ENCODE peak calls at places on chromosomes 12 and 14, in eight cellular contexts. N, H, P, I, O, L, K and X are unnamed samples. For H3K4me1, the result is how much of the 10 kb centered on the place peaks cover.

GRCh38 chr12:59650594-59651229 is 54.9 kb downstream of the SLC16A7 start:
- DNase-seq in N (no peak), H (no peak), P (no peak), I (no peak), O (peak), L (no peak), K (no peak), X (peak)

GRCh38 chr12:127509066-127509778 is 757.7 kb upstream of the TMEM132C start:
- DNase-seq in N (no peak), H (no peak), P (no peak), I (no peak), O (peak), L (no peak), K (no peak), X (no peak)

GRCh38 chr12:54370218-54370730 is 6.0 kb upstream of the GPR84 start:
- DNase-seq in N (peak), H (peak), P (peak), I (peak), O (peak), L (peak), K (peak), X (peak)

GRCh38 chr12:28777603-28778365 is 371.3 kb upstream of the FAR2 start:
- DNase-seq in N (no peak), H (no peak), P (no peak), I (no peak), O (no peak), L (no peak), K (no peak), X (no peak)

GRCh38 chr12:26124491-26125450 is at the start of gene BHLHE41:
- DNase-seq in N (peak), H (peak), P (peak), I (peak), O (peak), L (peak), K (peak), X (peak)

GRCh38 chr12:111469406-111469805 is 63.7 kb downstream of the SH2B3 start:
- DNase-seq in N (no peak), H (no peak), P (no peak), I (no peak), O (peak), L (no peak), K (no peak), X (no peak)

GRCh38 chr14:24430143-24430681 is 458 bp downstream of the KHNYN start:
- DNase-seq in N (peak), H (no peak), P (peak), I (peak), O (peak), L (peak), K (peak), X (peak)

GRCh38 chr14:97282644-97283403 is 485.6 kb downstream of the VRK1 start:
- DNase-seq in N (no peak), H (no peak), P (no peak), I (no peak), O (no peak), L (no peak), K (no peak), X (no peak)

GRCh38 chr14:38078393-38078792 is 129.3 kb upstream of the SSTR1 start:
- DNase-seq in N (no peak), H (no peak), P (no peak), I (no peak), O (no peak), L (no peak), K (no peak), X (no peak)

GRCh38 chr14:104787736-104788532 is 7.6 kb downstream of the AKT1 start:
- DNase-seq in N (no peak), H (no peak), P (no peak), I (no peak), O (no peak), L (no peak), K (no peak), X (no peak)

GRCh38 chr14:104788533-104788818 is 7.1 kb downstream of the AKT1 start:
- DNase-seq in N (no peak), H (no peak), P (no peak), I (no peak), O (no peak), L (no peak), K (no peak), X (no peak)

GRCh38 chr14:104791425-104791824 is 4.1 kb downstream of the AKT1 start:
- DNase-seq in N (no peak), H (no peak), P (no peak), I (no peak), O (no peak), L (no peak), K (no peak), X (no peak)

GRCh38 chr14:104788873-104789663 is 6.5 kb downstream of the AKT1 start:
- DNase-seq in N (no peak), H (no peak), P (no peak), I (no peak), O (no peak), L (no peak), K (no peak), X (no peak)

DNA sequence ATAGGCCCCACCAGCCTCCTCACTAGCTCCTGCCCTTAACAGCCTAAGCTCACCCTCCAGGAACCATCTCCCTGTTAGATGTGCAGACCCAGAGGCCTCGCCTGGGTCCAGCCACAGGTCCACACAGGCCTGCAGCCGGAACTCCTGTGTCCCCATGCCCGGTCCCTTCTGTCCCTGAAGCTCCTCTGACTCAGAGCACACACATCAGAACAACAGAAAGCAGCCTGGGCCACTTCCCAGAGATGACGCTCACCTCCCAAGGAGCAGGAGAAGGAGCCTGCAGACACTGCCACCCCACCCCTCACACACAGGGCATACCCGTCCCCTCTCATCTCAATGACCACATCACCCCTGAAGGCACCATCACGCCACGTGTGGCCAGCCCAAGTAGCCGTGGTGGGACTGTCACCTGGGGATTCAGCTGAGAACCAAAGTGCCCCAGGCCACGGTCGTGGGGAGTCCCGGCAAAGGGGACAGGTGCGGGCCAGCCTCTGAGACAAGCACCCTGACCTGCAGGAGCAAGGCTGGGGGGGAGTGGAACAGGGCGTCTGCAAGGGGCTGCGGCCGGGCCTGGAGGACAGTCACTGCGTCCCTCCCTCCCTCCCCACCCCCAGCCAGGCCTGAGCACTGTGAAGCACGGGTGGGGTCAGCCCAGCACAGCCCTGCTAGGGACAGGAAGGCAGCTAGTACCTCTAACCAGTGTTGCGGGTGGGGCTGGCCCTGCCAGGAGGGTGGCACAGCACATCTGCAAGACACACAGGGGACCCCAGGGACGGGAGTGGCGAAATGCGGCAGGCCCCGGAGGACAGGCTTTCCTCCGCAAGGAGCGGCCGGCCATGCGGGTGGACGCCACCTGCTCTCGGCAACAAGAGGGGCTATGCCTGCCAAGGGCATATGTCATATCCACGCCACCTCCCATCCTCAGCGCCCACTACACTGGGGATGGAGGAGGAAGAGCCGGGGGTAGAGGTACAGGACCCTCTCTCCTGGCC is 5.5 kb downstream of the AKT1 start:
- DNase-seq in N (no peak), H (no peak), P (no peak), I (no peak), O (no peak), L (no peak), K (no peak), X (peak)
- H3K4me1 ChIP-seq in N (half or more), H (under half), P (under half), I (under half), O (under half), L (under half), K (under half), X (under half)

GRCh38 chr14:102891556-102891955 is 30.9 kb upstream of the AMN start:
- DNase-seq in N (no peak), H (no peak), P (no peak), I (no peak), O (peak), L (no peak), K (no peak), X (no peak)

GRCh38 chr14:102892660-102893059 is 29.8 kb upstream of the AMN start:
- DNase-seq in N (no peak), H (no peak), P (no peak), I (no peak), O (no peak), L (no peak), K (no peak), X (no peak)

GRCh38 chr14:102889615-102890014 is 32.8 kb upstream of the AMN start:
- DNase-seq in N (no peak), H (no peak), P (no peak), I (no peak), O (no peak), L (no peak), K (no peak), X (no peak)

GRCh38 chr14:102891111-102891510 is 31.4 kb upstream of the AMN start:
- DNase-seq in N (no peak), H (no peak), P (no peak), I (no peak), O (no peak), L (no peak), K (no peak), X (no peak)

GRCh38 chr14:102893452-102893851 is 29.0 kb upstream of the AMN start:
- DNase-seq in N (peak), H (no peak), P (no peak), I (no peak), O (peak), L (no peak), K (no peak), X (peak)
- H3K4me1 ChIP-seq in N (under half), H (under half), P (under half), I (under half), O (under half), L (under half), K (under half), X (under half)

DNA sequence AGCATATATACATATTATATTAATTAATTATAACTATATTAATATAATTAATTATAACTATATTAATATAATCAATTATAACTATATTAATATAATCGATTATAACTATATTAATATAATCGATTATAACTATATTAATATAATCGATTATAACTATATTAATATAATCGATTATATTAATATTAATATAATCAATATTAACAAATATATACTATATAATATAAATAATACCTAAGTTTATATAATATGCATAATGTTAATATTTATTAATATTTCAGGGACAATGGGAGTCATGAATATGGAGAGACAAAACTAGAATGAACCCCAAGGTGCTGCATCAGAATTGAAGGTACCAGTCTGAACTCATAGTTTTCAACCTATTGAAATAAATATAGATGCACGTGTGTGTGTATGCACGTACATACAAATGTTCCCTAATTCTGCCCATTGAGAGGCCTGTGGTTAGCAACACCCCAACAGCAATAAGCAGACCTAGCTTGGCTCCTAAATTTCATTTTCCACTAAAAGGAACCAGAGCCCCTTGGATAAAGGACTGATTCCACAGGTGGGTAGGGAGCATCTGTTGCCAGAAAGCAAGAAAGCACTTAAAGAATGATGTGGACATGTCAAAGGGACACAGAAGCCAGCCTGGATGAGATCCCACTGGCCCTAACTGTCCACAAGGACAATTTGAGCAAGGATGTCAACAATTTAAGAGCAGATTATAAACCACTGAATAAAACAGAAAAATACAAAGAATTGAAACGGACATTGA is 21.3 kb downstream of the SSH1 start:
- DNase-seq in N (no peak), H (no peak), P (no peak), I (no peak), O (no peak), L (no peak), K (no peak), X (no peak)
- H3K4me1 ChIP-seq in N (half or more), H (half or more), P (half or more), I (under half), O (half or more), L (half or more), K (under half), X (under half)

GRCh38 chr14:104695660-104696000 is 6.2 kb downstream of the INF2 start:
- DNase-seq in N (no peak), H (no peak), P (no peak), I (no peak), O (no peak), L (no peak), K (no peak), X (no peak)

GRCh38 chr14:104697892-104698583 is 8.6 kb downstream of the INF2 start:
- DNase-seq in N (no peak), H (no peak), P (no peak), I (peak), O (no peak), L (no peak), K (no peak), X (no peak)

GRCh38 chr14:104696671-104697316 is 7.4 kb downstream of the INF2 start:
- DNase-seq in N (no peak), H (no peak), P (no peak), I (no peak), O (no peak), L (no peak), K (no peak), X (no peak)

GRCh38 chr14:104698688-104699425 is 9.4 kb downstream of the INF2 start:
- DNase-seq in N (peak), H (no peak), P (no peak), I (no peak), O (no peak), L (no peak), K (no peak), X (no peak)

DNA sequence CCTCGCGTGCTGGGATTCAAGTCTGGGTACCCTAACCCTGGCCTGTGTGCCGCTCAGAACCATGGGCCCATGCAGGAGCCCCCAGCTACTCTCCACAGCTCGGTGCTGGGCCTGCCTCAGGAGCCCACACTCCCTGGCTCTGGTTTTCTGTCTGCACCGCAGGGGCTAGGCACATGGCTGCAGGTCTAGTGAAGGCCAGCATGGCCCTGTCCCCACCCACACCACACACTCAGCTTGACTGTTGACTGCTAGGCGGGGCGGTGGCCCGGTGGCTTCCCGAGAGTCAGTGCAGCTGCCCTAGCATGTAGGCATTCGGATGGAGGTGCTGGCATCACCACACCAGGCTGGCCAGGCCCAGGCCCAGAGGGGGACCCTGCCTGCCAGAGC is 7.9 kb downstream of the INF2 start:
- DNase-seq in N (no peak), H (no peak), P (no peak), I (no peak), O (no peak), L (no peak), K (no peak), X (no peak)
- H3K4me1 ChIP-seq in N (half or more), H (under half), P (under half), I (under half), O (under half), L (under half), K (under half), X (under half)

DNA sequence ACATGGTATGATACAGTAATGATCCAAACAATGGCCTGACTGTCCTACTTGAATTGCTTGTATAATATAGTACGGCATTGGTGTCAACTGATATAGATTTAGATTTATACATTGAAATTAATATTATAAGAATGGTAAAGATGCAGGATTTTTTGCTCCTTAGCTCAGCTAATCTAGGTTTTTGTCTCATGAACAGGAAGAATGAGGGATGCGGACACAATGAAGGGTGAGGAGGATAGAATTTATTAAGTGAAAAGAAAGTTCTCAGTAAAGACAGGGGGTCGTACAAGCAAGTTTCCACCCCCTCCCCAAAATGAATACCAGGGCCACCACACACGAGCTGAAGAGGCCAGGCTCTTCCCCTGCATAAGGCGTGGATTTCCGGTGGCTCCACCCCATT is 96.1 kb downstream of the KCNA5 start:
- DNase-seq in N (no peak), H (no peak), P (no peak), I (no peak), O (no peak), L (no peak), K (no peak), X (no peak)
- H3K4me1 ChIP-seq in N (under half), H (under half), P (under half), I (under half), O (under half), L (under half), K (under half), X (under half)

GRCh38 chr14:50058112-50058511 is 58.3 kb downstream of the VCPKMT start:
- DNase-seq in N (no peak), H (no peak), P (no peak), I (no peak), O (no peak), L (no peak), K (no peak), X (no peak)
- H3K4me1 ChIP-seq in N (under half), H (under half), P (under half), I (under half), O (under half), L (under half), K (under half), X (under half)

GRCh38 chr14:61570188-61570960 is 124.9 kb upstream of the HIF1A start:
- DNase-seq in N (no peak), H (peak), P (no peak), I (peak), O (peak), L (no peak), K (no peak), X (no peak)
- H3K4me1 ChIP-seq in N (half or more), H (half or more), P (under half), I (under half), O (under half), L (under half), K (under half), X (under half)

DNA sequence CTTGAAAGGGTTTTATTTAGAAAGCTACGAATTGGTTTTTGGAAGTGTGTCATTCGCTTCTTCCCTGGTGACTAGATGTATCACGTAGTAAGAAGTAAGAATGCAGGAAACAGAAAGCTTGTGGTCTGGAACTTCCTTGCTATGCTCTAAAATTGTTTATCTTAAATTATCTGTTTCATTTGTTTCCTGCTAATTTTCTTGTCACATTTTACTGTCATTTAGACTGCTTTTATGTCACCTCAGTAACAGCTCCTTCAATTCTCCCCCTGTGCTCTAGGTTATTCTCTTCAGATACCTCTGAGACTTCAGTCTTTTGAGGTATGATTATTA is 671 bp upstream of the CD69 start:
- DNase-seq in N (no peak), H (no peak), P (no peak), I (no peak), O (no peak), L (no peak), K (no peak), X (no peak)
- H3K4me1 ChIP-seq in N (under half), H (under half), P (under half), I (under half), O (under half), L (under half), K (under half), X (under half)

DNA sequence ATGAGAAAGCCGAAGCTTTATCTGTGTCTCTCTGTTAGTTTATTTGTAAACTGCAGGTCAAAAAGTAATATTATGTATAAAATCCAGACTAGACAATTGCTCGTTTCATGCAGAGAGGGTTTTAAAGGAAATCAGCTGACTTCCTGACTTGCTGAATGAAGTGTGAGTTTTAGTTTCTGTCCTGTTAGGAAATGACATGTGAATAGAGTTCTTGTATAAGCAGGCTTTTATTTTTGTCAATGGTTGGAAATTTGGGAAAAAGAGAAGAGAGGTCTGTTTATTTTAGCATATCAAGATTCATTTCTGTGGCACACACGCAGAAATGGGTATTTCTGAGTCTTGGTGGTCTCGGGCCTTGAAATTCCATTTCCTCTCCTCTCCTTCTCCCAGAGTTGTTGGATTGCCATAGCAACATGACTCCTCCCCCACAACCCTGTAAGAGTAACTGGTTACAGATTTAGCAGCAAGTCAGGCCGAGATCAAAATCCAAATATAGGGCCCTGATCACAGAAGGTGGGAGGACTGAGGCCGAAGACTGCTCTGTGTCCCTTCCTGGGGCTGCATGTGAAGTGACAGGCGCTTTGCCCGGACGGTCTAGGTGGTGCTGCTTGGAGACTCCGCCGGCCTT is 60.9 kb downstream of the SAMD4A start:
- DNase-seq in N (peak), H (no peak), P (peak), I (no peak), O (peak), L (peak), K (peak), X (no peak)
- H3K4me1 ChIP-seq in N (half or more), H (under half), P (half or more), I (under half), O (under half), L (under half), K (under half), X (under half)